ENCODE peak calls at places on chromosomes 16 and 17, in ten cellular contexts. O is left colon; H is hippocampal formation; C is CD4-positive, alpha-beta T cell; P is A549; F is bronchial epithelial cell; B is GM13976; R is GF-D8; W is activated CD4-positive, alpha-beta T cell treated with anti-CD3 and anti-CD28 coated beads, Interleukin-2, amount 10 ng/mL, durations not matched to agents 7 days and 5 days; E is stimulated activated CD8-positive, alpha-beta memory T cell treated with anti-CD3 and anti-CD28 coated beads, Interleukin-7, amount 100 ng/mL, for 1 hour. Q is an unnamed sample.

GRCh38 chr17:1150863-1151685 is 28.7 kb downstream of the ABR start:
- DNase-seq in W (no peak), C (no peak), O (no peak), P (no peak), R (no peak), F (no peak), E (no peak), B (no peak), H (no peak), Q (no peak)

GRCh38 chr16:51708861-51709260 is 557.8 kb upstream of the SALL1 start:
- DNase-seq in E (no peak), H (no peak), F (no peak), C (no peak), W (no peak), P (no peak), R (no peak), B (no peak), O (no peak), Q (no peak)

GRCh38 chr16:16009396-16009795 is 60.0 kb downstream of the ABCC1 start:
- DNase-seq in E (no peak), P (no peak), O (no peak), B (no peak), R (no peak), C (no peak), H (no peak), W (no peak), F (no peak), Q (no peak)

GRCh38 chr17:11671151-11671550 is 72.9 kb downstream of the DNAH9 start:
- DNase-seq in P (no peak), H (no peak), B (no peak), R (no peak), O (no peak), C (no peak), F (peak), W (no peak), E (no peak), Q (no peak)

GRCh38 chr17:51035436-51035835 is 85.2 kb downstream of the SPAG9 start:
- DNase-seq in O (no peak), B (no peak), F (no peak), R (peak), E (no peak), P (no peak), H (peak), C (no peak), W (no peak), Q (peak)

GRCh38 chr17:41417576-41418015 is 6.8 kb downstream of the KRT37 start:
- DNase-seq in H (no peak), O (no peak), P (no peak), C (no peak), F (peak), R (no peak), E (no peak), W (no peak), B (peak), Q (no peak)

GRCh38 chr17:40073454-40074174 is 10.8 kb downstream of the THRA start:
- DNase-seq in W (no peak), R (no peak), F (no peak), P (no peak), H (no peak), B (no peak), O (no peak), E (no peak), C (no peak), Q (no peak)

GRCh38 chr17:35912339-35912912 is 18.1 kb downstream of the RDM1 start:
- DNase-seq in H (no peak), W (no peak), R (no peak), E (no peak), C (no peak), O (no peak), F (no peak), P (no peak), B (no peak), Q (no peak)

GRCh38 chr17:29384901-29385300 is 5.3 kb upstream of the TAOK1 start:
- DNase-seq in F (peak), W (no peak), B (no peak), P (peak), O (no peak), H (no peak), R (no peak), C (no peak), E (no peak), Q (no peak)

GRCh38 chr16:24906199-24906808 is 60.5 kb downstream of the SLC5A11 start:
- DNase-seq in C (no peak), B (peak), R (no peak), H (no peak), E (no peak), P (peak), F (peak), W (no peak), O (no peak), Q (peak)

GRCh38 chr17:17462048-17462824 is 14.6 kb upstream of the MED9 start:
- DNase-seq in F (no peak), R (no peak), O (peak), P (no peak), W (no peak), H (no peak), C (no peak), B (no peak), E (no peak), Q (no peak)

GRCh38 chr16:88941933-88942909 is 34.8 kb downstream of the CBFA2T3 start:
- DNase-seq in P (peak), W (peak), E (peak), R (no peak), H (no peak), B (peak), C (peak), F (no peak), O (no peak), Q (no peak)

GRCh38 chr16:69448470-69449193 is 24.2 kb downstream of the CYB5B start:
- DNase-seq in C (no peak), F (no peak), H (peak), B (no peak), R (no peak), P (peak), W (no peak), O (no peak), E (no peak), Q (peak)

GRCh38 chr16:5584100-5584499 is 486.5 kb upstream of the EEF2KMT start:
- DNase-seq in B (no peak), P (no peak), E (no peak), O (no peak), R (no peak), F (no peak), H (no peak), W (no peak), C (no peak), Q (no peak)

GRCh38 chr16:4384497-4384896 is 12.8 kb downstream of the VASN start:
- DNase-seq in R (no peak), F (no peak), P (no peak), B (no peak), E (no peak), O (no peak), W (no peak), H (no peak), C (no peak), Q (no peak)

GRCh38 chr17:28280826-28281225 is 38.2 kb upstream of the TMEM97 start:
- DNase-seq in C (no peak), O (no peak), F (no peak), B (no peak), R (no peak), E (no peak), P (no peak), W (no peak), H (no peak), Q (no peak)

GRCh38 chr16:68031951-68032350 is 8.9 kb downstream of the DUS2 start:
- DNase-seq in E (no peak), B (no peak), H (no peak), W (no peak), P (peak), F (peak), C (no peak), O (no peak), R (no peak), Q (peak)

GRCh38 chr17:47621293-47622178 is 28.2 kb upstream of the KPNB1 start:
- DNase-seq in R (no peak), B (no peak), P (peak), W (no peak), C (no peak), E (no peak), F (peak), O (no peak), H (no peak), Q (peak)

GRCh38 chr16:56041556-56042140 is 149.6 kb upstream of the GNAO1 start:
- DNase-seq in F (peak), W (peak), C (no peak), B (peak), O (no peak), R (no peak), E (no peak), P (peak), H (no peak), Q (peak)

GRCh38 chr17:48970865-48971687 is 2.7 kb upstream of the GIP start:
- DNase-seq in P (peak), E (no peak), H (no peak), B (no peak), W (no peak), C (no peak), O (no peak), R (no peak), F (no peak), Q (no peak)

GRCh38 chr17:43454888-43455287 is 28.9 kb upstream of the DHX8 start:
- DNase-seq in F (no peak), E (no peak), W (no peak), H (no peak), R (no peak), O (no peak), C (no peak), P (no peak), B (no peak), Q (no peak)

GRCh38 chr17:4594406-4595349 is 10.3 kb downstream of the SMTNL2 start:
- DNase-seq in E (no peak), P (no peak), O (no peak), W (peak), B (peak), H (no peak), F (no peak), R (no peak), C (no peak), Q (no peak)

GRCh38 chr17:74201250-74201649 is 2.2 kb upstream of the RPL38 start:
- DNase-seq in W (no peak), O (peak), H (no peak), B (no peak), E (no peak), P (peak), C (no peak), R (no peak), F (peak), Q (peak)

GRCh38 chr17:16352303-16352837 is 899 bp downstream of the CENPV start:
- DNase-seq in O (no peak), E (no peak), P (peak), R (no peak), W (peak), B (peak), F (no peak), C (peak), H (peak), Q (peak)

GRCh38 chr17:15298176-15298575 is 33.0 kb upstream of the PMP22 start:
- DNase-seq in C (no peak), H (no peak), F (peak), B (no peak), P (no peak), E (no peak), W (no peak), R (no peak), O (no peak), Q (peak)

GRCh38 chr17:35160354-35161201 is 13.0 kb downstream of the UNC45B start:
- DNase-seq in H (no peak), R (no peak), F (no peak), E (no peak), B (no peak), C (no peak), W (peak), O (no peak), P (no peak), Q (no peak)

GRCh38 chr16:3010510-3010909 is 2.2 kb upstream of the CLDN9 start:
- DNase-seq in F (no peak), E (no peak), H (no peak), W (no peak), P (no peak), R (no peak), O (no peak), C (no peak), B (no peak), Q (no peak)

GRCh38 chr16:23146877-23147601 is 2.2 kb downstream of the USP31 start:
- DNase-seq in P (no peak), C (no peak), E (no peak), F (peak), R (no peak), H (no peak), W (no peak), O (no peak), B (no peak), Q (no peak)

GRCh38 chr17:21177854-21178600 is 35.9 kb downstream of the TMEM11 start:
- DNase-seq in O (no peak), B (peak), E (no peak), R (no peak), W (no peak), C (no peak), P (no peak), F (no peak), H (no peak), Q (no peak)

GRCh38 chr16:22684282-22685161 is 129.4 kb upstream of the HS3ST2 start:
- DNase-seq in B (no peak), W (no peak), P (no peak), O (no peak), C (no peak), H (no peak), F (no peak), R (no peak), E (no peak), Q (peak)

GRCh38 chr16:2973081-2973480 is 3.9 kb downstream of the PAQR4 start:
- DNase-seq in O (no peak), H (peak), E (no peak), P (no peak), C (no peak), R (no peak), W (no peak), F (no peak), B (no peak), Q (no peak)

GRCh38 chr16:88287219-88287618 is 95.5 kb upstream of the ZNF469 start:
- DNase-seq in H (no peak), E (no peak), P (peak), W (no peak), C (no peak), R (no peak), F (no peak), O (no peak), B (no peak), Q (peak)

Q was measured in EL.